ENCODE peak calls at places on chromosomes 7 and 10, in five cellular contexts. M is psoas muscle, J is IMR-90, S is fibroblast of the aortic adventitia, Y is kidney epithelial cell. Z is an unnamed sample.

GRCh38 chr10:15223174-15223573 is 54.7 kb upstream of the NMT2 start:
- DNase-seq in Y (no peak), J (peak), M (no peak), S (peak), Z (peak)

GRCh38 chr10:28628184-28628893 is 49.0 kb upstream of the BAMBI start:
- DNase-seq in M (peak), S (peak), J (peak), Y (no peak), Z (peak)

GRCh38 chr7:55838595-55838994 is 24.0 kb downstream of the SEPTIN14 start:
- DNase-seq in S (no peak), M (no peak), J (no peak), Y (no peak), Z (no peak)

GRCh38 chr10:44935201-44935960 is 24.2 kb upstream of the RASSF4 start:
- DNase-seq in S (peak), M (no peak), Y (peak), J (peak), Z (peak)

GRCh38 chr10:3948843-3949242 is 163.8 kb upstream of the KLF6 start:
- DNase-seq in Y (no peak), S (no peak), M (peak), J (peak), Z (peak)

GRCh38 chr7:66602159-66602558 is 26.5 kb upstream of the KCTD7 start:
- DNase-seq in J (no peak), S (no peak), M (no peak), Y (no peak), Z (no peak)

GRCh38 chr10:124124123-124124768 is 30.8 kb upstream of the CHST15 start:
- DNase-seq in Y (no peak), S (no peak), J (no peak), M (no peak), Z (no peak)

GRCh38 chr7:43295429-43295828 is 183.0 kb downstream of the HECW1 start:
- DNase-seq in Y (no peak), J (no peak), S (no peak), M (no peak), Z (no peak)

GRCh38 chr7:108193593-108194498 is 63.7 kb upstream of the LAMB4 start:
- DNase-seq in M (no peak), J (no peak), Y (no peak), S (no peak), Z (peak)

GRCh38 chr7:123916240-123916724 is 8.8 kb upstream of the SPAM1 start:
- DNase-seq in M (no peak), S (peak), J (peak), Y (peak), Z (peak)

GRCh38 chr7:82114237-82114636 is 329.3 kb downstream of the CACNA2D1 start:
- DNase-seq in J (no peak), Y (no peak), S (no peak), M (no peak), Z (no peak)

GRCh38 chr10:101106351-101106750 is 24.7 kb upstream of the TLX1 start:
- DNase-seq in M (no peak), S (no peak), J (no peak), Y (no peak), Z (no peak)

GRCh38 chr10:48791267-48791928 is 106.7 kb downstream of the WDFY4 start:
- DNase-seq in Y (no peak), J (no peak), S (no peak), M (no peak), Z (no peak)

GRCh38 chr7:116455009-116455408 is 44.5 kb upstream of the CAV2 start:
- DNase-seq in J (peak), M (no peak), Y (no peak), S (peak), Z (peak)

GRCh38 chr7:106568680-106569499 is 92.1 kb downstream of the CCDC71L start:
- DNase-seq in S (peak), M (no peak), Y (peak), J (peak), Z (peak)

GRCh38 chr7:54678763-54679396 is 80.1 kb downstream of the SEC61G start:
- DNase-seq in Y (no peak), M (no peak), J (no peak), S (no peak), Z (no peak)

GRCh38 chr7:2405601-2406345 is 2.4 kb downstream of the CHST12 start:
- DNase-seq in S (no peak), Y (no peak), J (no peak), M (no peak), Z (no peak)

GRCh38 chr7:137656227-137656849 is 190.4 kb downstream of the DGKI start:
- DNase-seq in Y (peak), J (peak), S (peak), M (peak), Z (peak)

GRCh38 chr10:130221456-130222375 is 85.5 kb downstream of the GLRX3 start:
- DNase-seq in M (no peak), S (no peak), Y (no peak), J (no peak), Z (no peak)

GRCh38 chr7:5643280-5643679 is 138.2 kb downstream of the RNF216 start:
- DNase-seq in S (no peak), J (no peak), M (peak), Y (no peak), Z (peak)

GRCh38 chr10:82409671-82410070 is 534.7 kb downstream of the NRG3 start:
- DNase-seq in M (no peak), Y (no peak), S (no peak), J (no peak), Z (no peak)

GRCh38 chr7:143419880-143420279 is 11.2 kb upstream of the EPHA1 start:
- DNase-seq in J (no peak), S (no peak), Y (no peak), M (no peak), Z (peak)

GRCh38 chr10:25125151-25125550 is 49.6 kb upstream of the GPR158 start:
- DNase-seq in J (no peak), M (no peak), S (no peak), Y (peak), Z (no peak)

GRCh38 chr7:50308301-50309129 is 4.0 kb downstream of the IKZF1 start:
- DNase-seq in M (no peak), Y (no peak), S (no peak), J (no peak), Z (no peak)

GRCh38 chr10:93248583-93249227 is 175.0 kb downstream of the CYP26A1 start:
- DNase-seq in Y (no peak), S (no peak), M (no peak), J (no peak), Z (no peak)

GRCh38 chr7:27189560-27190283 is 4.7 kb upstream of the HOXA11 start:
- DNase-seq in J (no peak), M (no peak), S (no peak), Y (no peak), Z (no peak)

GRCh38 chr7:139743967-139744767 is 33.6 kb downstream of the HIPK2 start:
- DNase-seq in M (no peak), J (peak), Y (no peak), S (peak), Z (no peak)

GRCh38 chr10:95798307-95798850 is 42.4 kb downstream of the ENTPD1 start:
- DNase-seq in Y (no peak), M (no peak), S (peak), J (no peak), Z (no peak)

GRCh38 chr7:129227646-129228578 is 3.1 kb downstream of the AHCYL2 start:
- DNase-seq in J (peak), S (no peak), M (no peak), Y (no peak), Z (no peak)

GRCh38 chr10:70925377-70926214 is 37.2 kb upstream of the PCBD1 start:
- DNase-seq in J (no peak), Y (no peak), M (peak), S (peak), Z (peak)

GRCh38 chr10:97822261-97822687 is 27.4 kb upstream of the GOLGA7B start:
- DNase-seq in M (peak), J (no peak), S (no peak), Y (peak), Z (no peak)

GRCh38 chr7:103902917-103903316 is 86.5 kb downstream of the RELN start:
- DNase-seq in J (no peak), Y (peak), S (peak), M (no peak), Z (peak)
- H3K4me3 ChIP-seq in J (no peak), Y (no peak), S (no peak), M (no peak), Z (no peak)

GRCh38 chr10:36885746-36886145 is 239.7 kb upstream of the ANKRD30A start:
- DNase-seq in M (no peak), J (no peak), Y (no peak), S (no peak), Z (no peak)

GRCh38 chr10:36886303-36886891 is 239.0 kb upstream of the ANKRD30A start:
- DNase-seq in Y (no peak), M (no peak), S (no peak), J (no peak), Z (no peak)

DNA sequence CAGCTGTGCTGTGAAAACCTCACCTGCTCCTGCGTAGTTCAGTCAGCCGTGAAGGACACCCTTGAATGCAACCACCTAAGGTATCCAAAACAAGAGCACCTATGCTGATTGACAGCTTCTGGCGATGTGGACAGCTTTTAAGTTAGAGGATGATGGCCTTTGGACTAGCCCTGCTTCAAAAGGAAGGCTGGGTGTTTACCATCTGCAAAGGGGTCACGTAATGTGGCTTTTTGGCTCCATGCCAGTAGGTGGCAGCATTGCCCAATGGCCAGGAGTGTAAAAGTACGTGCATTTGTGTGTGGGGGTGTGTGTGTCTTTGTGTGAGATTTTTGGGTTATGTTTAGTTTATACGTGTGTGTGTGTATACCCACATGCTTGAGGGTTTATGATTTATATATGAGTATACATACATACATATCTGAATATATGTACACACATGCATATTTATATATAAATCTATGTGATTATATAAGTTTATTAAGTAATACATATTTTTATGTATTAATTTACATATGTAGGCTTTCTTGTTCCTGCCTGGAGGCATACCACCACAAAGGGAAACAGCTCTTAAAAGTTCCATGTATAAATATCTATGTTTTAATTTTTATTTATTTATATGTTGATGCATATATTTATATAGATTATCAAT is 236.3 kb upstream of the ANKRD30A start:
- DNase-seq in S (no peak), M (no peak), Y (no peak), J (peak), Z (peak)
- TF ChIP-seq CTCF in S (no peak), M (no peak), Y (peak), J (peak), Z (peak)

GRCh38 chr10:102398172-102399020 is 2.9 kb downstream of the NFKB2 start:
- DNase-seq in M (no peak), J (no peak), S (no peak), Y (no peak), Z (no peak)
- H3K4me3 ChIP-seq in M (peak), J (no peak), S (no peak), Y (no peak), Z (no peak)

GRCh38 chr10:73818402-73818801 is 7.0 kb upstream of the NDST2 start:
- DNase-seq in S (no peak), J (no peak), M (no peak), Y (no peak), Z (no peak)
- TF ChIP-seq CTCF in S (no peak), J (no peak), M (no peak), Y (no peak), Z (peak)

GRCh38 chr10:78291733-78292132 is 258.1 kb downstream of the RPS24 start:
- DNase-seq in S (no peak), M (no peak), J (no peak), Y (no peak), Z (no peak)
- H3K4me3 ChIP-seq in S (no peak), M (no peak), J (no peak), Y (no peak), Z (no peak)

GRCh38 chr7:141071260-141071854 is 2.5 kb upstream of the TMEM178B start:
- DNase-seq in Y (no peak), S (peak), M (peak), J (no peak), Z (peak)
- TF ChIP-seq CTCF in Y (peak), S (no peak), M (no peak), J (no peak), Z (peak)